ENCODE peak calls at places on chromosomes 3 and 15, in four cellular contexts. One of them, this sample, is unnamed. For H3K9me3, the result is how much of the 10 kb centered on the place peaks cover.

GRCh38 chr3:31567036-31567435 is 34.3 kb downstream of the STT3B start:
- DNase-seq in CD4-positive, alpha-beta memory T cell: no peak
- DNase-seq in PC-3: peak
- DNase-seq in CD8-positive, alpha-beta T cell: peak
- DNase-seq in this sample: no peak

GRCh38 chr3:194905696-194906095 is 220.0 kb downstream of the FAM43A start:
- DNase-seq in CD8-positive, alpha-beta T cell: no peak
- DNase-seq in CD4-positive, alpha-beta memory T cell: no peak
- DNase-seq in PC-3: peak
- DNase-seq in this sample: peak

GRCh38 chr15:74828835-74829234 is 2.4 kb downstream of the CPLX3 start:
- DNase-seq in PC-3: peak
- DNase-seq in CD4-positive, alpha-beta memory T cell: no peak
- DNase-seq in CD8-positive, alpha-beta T cell: no peak
- DNase-seq in this sample: no peak

GRCh38 chr15:75200765-75201608 is 695 bp upstream of the C15orf39 start:
- DNase-seq in CD4-positive, alpha-beta memory T cell: no peak
- DNase-seq in PC-3: peak
- DNase-seq in CD8-positive, alpha-beta T cell: peak
- DNase-seq in this sample: peak

GRCh38 chr3:158470944-158471638 is 99.9 kb upstream of the MLF1 start:
- DNase-seq in PC-3: peak
- DNase-seq in CD8-positive, alpha-beta T cell: no peak
- DNase-seq in CD4-positive, alpha-beta memory T cell: no peak
- DNase-seq in this sample: peak

GRCh38 chr15:21269121-21269520 is 171.2 kb downstream of the POTEB3 start:
- DNase-seq in CD8-positive, alpha-beta T cell: no peak
- DNase-seq in PC-3: no peak
- DNase-seq in CD4-positive, alpha-beta memory T cell: no peak
- DNase-seq in this sample: no peak

GRCh38 chr15:85035980-85036379 is 54.3 kb downstream of the PDE8A start:
- DNase-seq in CD4-positive, alpha-beta memory T cell: no peak
- DNase-seq in CD8-positive, alpha-beta T cell: no peak
- DNase-seq in PC-3: peak
- DNase-seq in this sample: no peak

GRCh38 chr15:51647128-51647562 is 24.6 kb upstream of the DMXL2 start:
- DNase-seq in PC-3: peak
- DNase-seq in CD4-positive, alpha-beta memory T cell: no peak
- DNase-seq in CD8-positive, alpha-beta T cell: no peak
- DNase-seq in this sample: peak

GRCh38 chr3:1235526-1236120 is 142.8 kb downstream of the CNTN6 start:
- DNase-seq in PC-3: no peak
- DNase-seq in CD4-positive, alpha-beta memory T cell: no peak
- DNase-seq in CD8-positive, alpha-beta T cell: no peak
- DNase-seq in this sample: no peak

GRCh38 chr3:9721015-9721697 is 10.4 kb upstream of the BRPF1 start:
- DNase-seq in PC-3: no peak
- DNase-seq in CD8-positive, alpha-beta T cell: no peak
- DNase-seq in CD4-positive, alpha-beta memory T cell: no peak
- DNase-seq in this sample: no peak

GRCh38 chr3:124131158-124132115 is 139.5 kb upstream of the ROPN1 start:
- DNase-seq in CD4-positive, alpha-beta memory T cell: no peak
- DNase-seq in PC-3: peak
- DNase-seq in CD8-positive, alpha-beta T cell: no peak
- DNase-seq in this sample: peak

GRCh38 chr15:85031944-85032587 is 50.4 kb downstream of the PDE8A start:
- DNase-seq in CD8-positive, alpha-beta T cell: no peak
- DNase-seq in PC-3: no peak
- DNase-seq in CD4-positive, alpha-beta memory T cell: no peak
- DNase-seq in this sample: no peak

GRCh38 chr3:134004841-134005240 is 24.9 kb downstream of the SLCO2A1 start:
- DNase-seq in CD8-positive, alpha-beta T cell: no peak
- DNase-seq in PC-3: no peak
- DNase-seq in CD4-positive, alpha-beta memory T cell: no peak
- DNase-seq in this sample: no peak

GRCh38 chr3:154486949-154487348 is 57.0 kb upstream of the GPR149 start:
- DNase-seq in PC-3: no peak
- DNase-seq in CD4-positive, alpha-beta memory T cell: no peak
- DNase-seq in CD8-positive, alpha-beta T cell: no peak
- DNase-seq in this sample: no peak
- H3K9me3 ChIP-seq in PC-3: under half
- H3K9me3 ChIP-seq in CD4-positive, alpha-beta memory T cell: under half
- H3K9me3 ChIP-seq in CD8-positive, alpha-beta T cell: under half
- H3K9me3 ChIP-seq in this sample: under half

GRCh38 chr15:25060472-25060803 is 105.7 kb downstream of the SNRPN start:
- DNase-seq in CD4-positive, alpha-beta memory T cell: no peak
- DNase-seq in CD8-positive, alpha-beta T cell: no peak
- DNase-seq in PC-3: no peak
- DNase-seq in this sample: no peak

GRCh38 chr15:25060996-25061620 is 106.3 kb downstream of the SNRPN start:
- DNase-seq in PC-3: no peak
- DNase-seq in CD4-positive, alpha-beta memory T cell: no peak
- DNase-seq in CD8-positive, alpha-beta T cell: no peak
- DNase-seq in this sample: no peak

GRCh38 chr15:25065286-25065685 is 110.5 kb downstream of the SNRPN start:
- DNase-seq in CD4-positive, alpha-beta memory T cell: no peak
- DNase-seq in CD8-positive, alpha-beta T cell: no peak
- DNase-seq in PC-3: no peak
- DNase-seq in this sample: no peak

GRCh38 chr15:25061808-25062550 is 107.2 kb downstream of the SNRPN start:
- DNase-seq in CD8-positive, alpha-beta T cell: no peak
- DNase-seq in CD4-positive, alpha-beta memory T cell: no peak
- DNase-seq in PC-3: no peak
- DNase-seq in this sample: no peak

DNA sequence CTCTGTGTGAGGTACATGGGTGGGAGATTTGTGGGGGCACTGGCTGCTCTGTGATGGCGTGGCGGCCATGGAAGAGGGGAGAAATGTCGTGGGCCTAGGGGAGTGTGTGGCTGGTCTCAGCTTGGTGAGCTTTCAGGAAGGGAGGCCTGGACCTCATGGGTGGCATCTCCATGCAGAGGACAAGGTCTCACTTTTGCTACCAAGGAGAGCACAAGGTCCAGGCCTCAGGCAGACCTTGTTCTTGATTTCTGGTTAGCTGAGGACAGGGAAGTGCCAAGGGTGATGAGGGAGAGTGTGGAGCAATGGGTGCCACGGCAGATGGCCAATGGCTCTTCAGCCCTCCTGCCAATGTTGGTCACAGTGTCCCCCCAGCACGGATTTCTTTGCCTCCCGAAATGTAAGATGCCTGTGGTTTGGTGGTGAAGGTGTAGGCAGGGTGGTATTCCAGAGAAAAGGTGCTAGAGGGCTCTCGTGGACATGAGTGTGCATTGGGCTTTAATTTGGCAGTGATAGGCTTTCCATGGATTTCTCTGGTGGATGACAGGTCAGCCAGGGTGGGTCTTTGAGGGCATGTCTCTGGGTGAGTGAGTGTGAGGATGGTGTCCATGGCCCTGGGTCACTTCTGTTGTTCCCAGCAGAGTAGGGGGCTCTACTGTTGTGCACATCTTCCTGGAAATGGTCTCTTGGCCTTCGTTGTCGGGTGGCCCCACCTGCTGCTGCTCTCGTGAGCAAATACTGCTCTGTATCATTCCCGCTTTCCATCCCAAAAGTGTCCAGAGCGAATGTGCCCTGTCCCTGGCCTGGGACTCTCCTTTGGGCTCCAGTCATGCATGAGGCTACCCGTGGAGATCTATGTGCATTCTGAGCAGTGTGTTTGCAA is 108.0 kb downstream of the SNRPN start:
- DNase-seq in CD4-positive, alpha-beta memory T cell: no peak
- DNase-seq in CD8-positive, alpha-beta T cell: no peak
- DNase-seq in PC-3: no peak
- DNase-seq in this sample: no peak
- H3K9me3 ChIP-seq in CD4-positive, alpha-beta memory T cell: under half
- H3K9me3 ChIP-seq in CD8-positive, alpha-beta T cell: half or more
- H3K9me3 ChIP-seq in PC-3: half or more
- H3K9me3 ChIP-seq in this sample: half or more

GRCh38 chr15:25176991-25177954 is 222.5 kb downstream of the SNRPN start:
- DNase-seq in CD8-positive, alpha-beta T cell: peak
- DNase-seq in CD4-positive, alpha-beta memory T cell: no peak
- DNase-seq in PC-3: no peak
- DNase-seq in this sample: no peak
- H3K9me3 ChIP-seq in CD8-positive, alpha-beta T cell: under half
- H3K9me3 ChIP-seq in CD4-positive, alpha-beta memory T cell: under half
- H3K9me3 ChIP-seq in PC-3: under half
- H3K9me3 ChIP-seq in this sample: under half

DNA sequence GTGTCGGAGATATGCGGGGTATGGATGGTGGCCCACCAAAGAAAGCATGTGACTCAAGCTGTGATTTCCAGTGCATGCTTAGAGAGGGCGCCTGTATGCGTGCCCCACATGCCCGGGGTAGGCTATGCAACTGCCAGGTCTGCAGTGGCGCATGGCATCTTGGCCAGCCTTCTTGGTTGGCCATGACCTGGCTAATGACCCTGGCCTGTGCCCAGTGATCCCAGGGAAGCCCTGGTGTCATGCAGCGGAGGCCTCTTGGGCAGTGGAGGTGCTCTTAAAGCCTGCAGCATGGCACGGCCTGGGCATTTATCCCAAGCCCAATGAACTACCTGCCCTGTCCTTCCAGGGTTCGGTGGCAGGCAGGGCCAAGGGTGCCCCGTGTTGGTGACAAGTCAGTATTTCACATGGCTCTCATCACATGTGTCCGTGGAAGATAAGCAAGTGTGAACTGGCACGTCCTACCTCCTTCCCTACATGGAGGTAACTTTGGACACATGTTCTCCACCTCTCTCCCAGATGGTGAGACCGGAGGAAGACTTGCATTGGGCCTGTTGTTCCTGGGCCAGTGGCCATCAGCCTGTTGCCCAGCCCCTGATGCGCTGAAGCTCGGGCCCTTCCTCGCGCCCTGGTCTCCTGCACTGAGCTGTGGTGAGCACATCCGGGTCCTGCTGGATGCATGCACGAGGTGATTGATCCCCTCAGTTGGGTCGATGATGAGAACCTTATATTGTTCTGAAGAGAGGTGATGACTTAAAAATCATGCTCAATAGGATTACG is 192.0 kb downstream of the UBE3A start:
- DNase-seq in PC-3: no peak
- DNase-seq in CD4-positive, alpha-beta memory T cell: no peak
- DNase-seq in CD8-positive, alpha-beta T cell: no peak
- DNase-seq in this sample: no peak
- H3K9me3 ChIP-seq in PC-3: under half
- H3K9me3 ChIP-seq in CD4-positive, alpha-beta memory T cell: under half
- H3K9me3 ChIP-seq in CD8-positive, alpha-beta T cell: under half
- H3K9me3 ChIP-seq in this sample: under half

DNA sequence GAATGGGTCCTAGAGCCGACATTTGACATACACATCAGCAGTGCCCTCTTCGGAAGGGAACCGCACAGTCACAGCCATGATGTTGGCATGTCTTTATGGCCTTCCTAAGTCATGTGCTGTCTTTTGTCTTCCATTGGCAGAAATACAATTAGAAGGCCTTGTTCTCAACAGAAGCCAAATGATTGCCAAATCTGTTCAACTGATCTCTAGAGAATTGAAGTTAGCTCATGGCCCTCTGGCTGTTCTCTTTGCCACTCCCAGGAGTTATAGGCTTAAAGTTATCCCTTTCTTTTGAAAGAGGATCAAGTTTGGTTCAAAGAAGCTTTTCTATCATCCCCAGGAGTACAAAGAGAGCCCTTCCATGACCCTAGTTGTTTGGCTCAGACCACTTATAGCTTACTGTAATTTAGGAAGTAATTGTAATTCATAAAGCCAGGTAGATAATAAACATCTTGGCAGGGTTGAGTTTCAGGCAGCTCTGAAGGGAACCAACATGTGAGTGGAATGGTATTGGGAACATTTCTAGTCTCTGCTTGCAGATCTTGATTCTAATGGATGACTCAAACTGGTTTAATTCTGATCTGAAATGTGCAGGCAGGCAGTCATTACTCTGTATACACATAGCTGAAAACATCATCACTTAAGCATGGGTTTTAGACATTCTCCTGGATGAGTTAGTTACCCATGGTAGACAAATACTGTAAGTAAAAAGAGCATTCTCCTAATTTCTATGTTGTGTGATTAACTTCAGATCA is 317.2 kb upstream of the TPRG1 start:
- DNase-seq in CD4-positive, alpha-beta memory T cell: no peak
- DNase-seq in PC-3: no peak
- DNase-seq in CD8-positive, alpha-beta T cell: no peak
- DNase-seq in this sample: peak
- H3K9me3 ChIP-seq in CD4-positive, alpha-beta memory T cell: under half
- H3K9me3 ChIP-seq in PC-3: under half
- H3K9me3 ChIP-seq in CD8-positive, alpha-beta T cell: under half
- H3K9me3 ChIP-seq in this sample: under half

DNA sequence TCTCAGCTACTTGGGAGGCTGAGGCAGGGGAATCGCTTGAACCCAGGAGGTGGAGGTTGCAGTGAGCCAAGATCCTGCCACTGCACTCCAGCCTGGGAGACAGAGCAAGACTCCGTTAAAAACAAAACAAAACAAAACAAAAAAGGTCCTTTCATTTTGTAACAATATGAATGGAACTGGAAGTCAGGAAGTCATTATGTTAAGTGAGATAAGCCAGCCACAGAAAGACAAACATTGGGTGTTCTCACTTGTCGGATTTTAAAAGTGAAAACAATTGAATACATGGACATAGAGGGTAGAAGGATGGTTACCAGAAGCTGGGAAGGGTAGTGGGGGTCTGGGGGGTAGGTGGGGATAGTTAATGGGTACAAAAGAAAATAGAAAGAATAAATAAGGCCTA is 12.5 kb upstream of the B3GALNT1 start:
- DNase-seq in CD8-positive, alpha-beta T cell: no peak
- DNase-seq in CD4-positive, alpha-beta memory T cell: no peak
- DNase-seq in PC-3: no peak
- DNase-seq in this sample: no peak
- H3K9me3 ChIP-seq in CD8-positive, alpha-beta T cell: under half
- H3K9me3 ChIP-seq in CD4-positive, alpha-beta memory T cell: under half
- H3K9me3 ChIP-seq in PC-3: under half
- H3K9me3 ChIP-seq in this sample: under half

GRCh38 chr15:27692438-27692837 is 406.7 kb downstream of the OCA2 start:
- DNase-seq in CD8-positive, alpha-beta T cell: no peak
- DNase-seq in PC-3: no peak
- DNase-seq in CD4-positive, alpha-beta memory T cell: no peak
- DNase-seq in this sample: no peak
- H3K9me3 ChIP-seq in CD8-positive, alpha-beta T cell: under half
- H3K9me3 ChIP-seq in PC-3: under half
- H3K9me3 ChIP-seq in CD4-positive, alpha-beta memory T cell: under half
- H3K9me3 ChIP-seq in this sample: under half